ENCODE peak calls at places on chromosomes 2 and 18, in ten cellular contexts. One of them, this sample, is unnamed. For H3K27me3, the result is how much of the 10 kb centered on the place peaks cover.

GRCh38 chr18:21599585-21600525 is 649 bp downstream of the ESCO1 start:
- DNase-seq in CD8-positive, alpha-beta T cell: no peak
- DNase-seq in thoracic aorta: no peak
- DNase-seq in CD4-positive, alpha-beta T cell: no peak
- DNase-seq in WERI-Rb-1: no peak
- DNase-seq in lower lobe of right lung: peak
- DNase-seq in fibroblast of lung: no peak
- DNase-seq in ovary: no peak
- DNase-seq in hepatocyte: peak
- DNase-seq in brain microvascular endothelial cell: no peak
- DNase-seq in this sample: peak

GRCh38 chr2:74632209-74632938 is 15.8 kb downstream of the M1AP start:
- DNase-seq in ovary: no peak
- DNase-seq in CD4-positive, alpha-beta T cell: no peak
- DNase-seq in WERI-Rb-1: peak
- DNase-seq in CD8-positive, alpha-beta T cell: no peak
- DNase-seq in thoracic aorta: no peak
- DNase-seq in brain microvascular endothelial cell: peak
- DNase-seq in hepatocyte: peak
- DNase-seq in lower lobe of right lung: no peak
- DNase-seq in fibroblast of lung: peak
- DNase-seq in this sample: peak

GRCh38 chr2:120469486-120469885 is 123.5 kb downstream of the INHBB start:
- DNase-seq in CD8-positive, alpha-beta T cell: no peak
- DNase-seq in WERI-Rb-1: no peak
- DNase-seq in brain microvascular endothelial cell: no peak
- DNase-seq in fibroblast of lung: peak
- DNase-seq in lower lobe of right lung: peak
- DNase-seq in hepatocyte: no peak
- DNase-seq in ovary: peak
- DNase-seq in CD4-positive, alpha-beta T cell: no peak
- DNase-seq in thoracic aorta: no peak
- DNase-seq in this sample: no peak

GRCh38 chr2:26245810-26246209 is 1.1 kb downstream of the HADHB start:
- DNase-seq in fibroblast of lung: peak
- DNase-seq in WERI-Rb-1: no peak
- DNase-seq in CD4-positive, alpha-beta T cell: no peak
- DNase-seq in brain microvascular endothelial cell: no peak
- DNase-seq in ovary: no peak
- DNase-seq in hepatocyte: no peak
- DNase-seq in CD8-positive, alpha-beta T cell: no peak
- DNase-seq in thoracic aorta: no peak
- DNase-seq in lower lobe of right lung: no peak
- DNase-seq in this sample: no peak

GRCh38 chr2:170940066-170940465 is 11.0 kb downstream of the GORASP2 start:
- DNase-seq in fibroblast of lung: no peak
- DNase-seq in CD8-positive, alpha-beta T cell: no peak
- DNase-seq in brain microvascular endothelial cell: no peak
- DNase-seq in thoracic aorta: no peak
- DNase-seq in ovary: no peak
- DNase-seq in CD4-positive, alpha-beta T cell: no peak
- DNase-seq in lower lobe of right lung: no peak
- DNase-seq in hepatocyte: no peak
- DNase-seq in WERI-Rb-1: no peak
- DNase-seq in this sample: no peak

GRCh38 chr18:28009589-28009988 is 167.3 kb downstream of the CDH2 start:
- DNase-seq in fibroblast of lung: no peak
- DNase-seq in CD4-positive, alpha-beta T cell: no peak
- DNase-seq in thoracic aorta: no peak
- DNase-seq in brain microvascular endothelial cell: no peak
- DNase-seq in CD8-positive, alpha-beta T cell: no peak
- DNase-seq in WERI-Rb-1: no peak
- DNase-seq in lower lobe of right lung: no peak
- DNase-seq in ovary: no peak
- DNase-seq in hepatocyte: no peak
- DNase-seq in this sample: no peak

GRCh38 chr18:41416044-41416443 is 539.0 kb upstream of the PIK3C3 start:
- DNase-seq in WERI-Rb-1: no peak
- DNase-seq in lower lobe of right lung: no peak
- DNase-seq in CD8-positive, alpha-beta T cell: no peak
- DNase-seq in thoracic aorta: no peak
- DNase-seq in fibroblast of lung: no peak
- DNase-seq in brain microvascular endothelial cell: no peak
- DNase-seq in CD4-positive, alpha-beta T cell: no peak
- DNase-seq in hepatocyte: no peak
- DNase-seq in ovary: no peak
- DNase-seq in this sample: no peak

GRCh38 chr2:37585982-37586621 is 85.3 kb downstream of the CDC42EP3 start:
- DNase-seq in WERI-Rb-1: no peak
- DNase-seq in CD4-positive, alpha-beta T cell: peak
- DNase-seq in brain microvascular endothelial cell: peak
- DNase-seq in hepatocyte: peak
- DNase-seq in thoracic aorta: peak
- DNase-seq in CD8-positive, alpha-beta T cell: peak
- DNase-seq in ovary: peak
- DNase-seq in lower lobe of right lung: no peak
- DNase-seq in fibroblast of lung: peak
- DNase-seq in this sample: peak

GRCh38 chr2:98463988-98464771 is 19.5 kb downstream of the INPP4A start:
- DNase-seq in hepatocyte: no peak
- DNase-seq in lower lobe of right lung: no peak
- DNase-seq in fibroblast of lung: no peak
- DNase-seq in ovary: no peak
- DNase-seq in CD4-positive, alpha-beta T cell: no peak
- DNase-seq in thoracic aorta: no peak
- DNase-seq in WERI-Rb-1: no peak
- DNase-seq in CD8-positive, alpha-beta T cell: peak
- DNase-seq in brain microvascular endothelial cell: no peak
- DNase-seq in this sample: no peak

GRCh38 chr2:180021850-180022249 is 14.8 kb upstream of the CWC22 start:
- DNase-seq in hepatocyte: no peak
- DNase-seq in lower lobe of right lung: no peak
- DNase-seq in CD4-positive, alpha-beta T cell: no peak
- DNase-seq in thoracic aorta: no peak
- DNase-seq in brain microvascular endothelial cell: no peak
- DNase-seq in ovary: no peak
- DNase-seq in fibroblast of lung: no peak
- DNase-seq in WERI-Rb-1: no peak
- DNase-seq in CD8-positive, alpha-beta T cell: no peak
- DNase-seq in this sample: no peak

GRCh38 chr2:158191076-158191566 is 89.4 kb downstream of the UPP2 start:
- DNase-seq in WERI-Rb-1: no peak
- DNase-seq in hepatocyte: no peak
- DNase-seq in fibroblast of lung: no peak
- DNase-seq in ovary: no peak
- DNase-seq in CD8-positive, alpha-beta T cell: no peak
- DNase-seq in thoracic aorta: no peak
- DNase-seq in lower lobe of right lung: no peak
- DNase-seq in brain microvascular endothelial cell: peak
- DNase-seq in CD4-positive, alpha-beta T cell: peak
- DNase-seq in this sample: peak

GRCh38 chr2:219739061-219739460 is 111.6 kb downstream of the SLC4A3 start:
- DNase-seq in hepatocyte: no peak
- DNase-seq in fibroblast of lung: no peak
- DNase-seq in ovary: no peak
- DNase-seq in lower lobe of right lung: no peak
- DNase-seq in CD4-positive, alpha-beta T cell: no peak
- DNase-seq in thoracic aorta: no peak
- DNase-seq in CD8-positive, alpha-beta T cell: no peak
- DNase-seq in brain microvascular endothelial cell: no peak
- DNase-seq in WERI-Rb-1: no peak
- DNase-seq in this sample: no peak

GRCh38 chr2:218658671-218659257 is 659 bp downstream of the ZNF142 start:
- DNase-seq in CD8-positive, alpha-beta T cell: peak
- DNase-seq in WERI-Rb-1: peak
- DNase-seq in brain microvascular endothelial cell: peak
- DNase-seq in hepatocyte: peak
- DNase-seq in ovary: no peak
- DNase-seq in fibroblast of lung: peak
- DNase-seq in thoracic aorta: no peak
- DNase-seq in lower lobe of right lung: no peak
- DNase-seq in CD4-positive, alpha-beta T cell: peak
- DNase-seq in this sample: no peak

GRCh38 chr2:135994281-135994680 is 8.9 kb upstream of the DARS1 start:
- DNase-seq in WERI-Rb-1: no peak
- DNase-seq in brain microvascular endothelial cell: no peak
- DNase-seq in CD4-positive, alpha-beta T cell: no peak
- DNase-seq in lower lobe of right lung: no peak
- DNase-seq in fibroblast of lung: no peak
- DNase-seq in hepatocyte: no peak
- DNase-seq in thoracic aorta: no peak
- DNase-seq in ovary: no peak
- DNase-seq in CD8-positive, alpha-beta T cell: no peak
- DNase-seq in this sample: no peak

GRCh38 chr2:72915076-72915906 is 2.0 kb upstream of the EMX1 start:
- DNase-seq in hepatocyte: peak
- DNase-seq in thoracic aorta: no peak
- DNase-seq in ovary: no peak
- DNase-seq in CD8-positive, alpha-beta T cell: no peak
- DNase-seq in brain microvascular endothelial cell: no peak
- DNase-seq in lower lobe of right lung: no peak
- DNase-seq in CD4-positive, alpha-beta T cell: no peak
- DNase-seq in fibroblast of lung: no peak
- DNase-seq in WERI-Rb-1: no peak
- DNase-seq in this sample: peak

GRCh38 chr2:72916743-72917137 is 579 bp upstream of the EMX1 start:
- DNase-seq in thoracic aorta: no peak
- DNase-seq in hepatocyte: no peak
- DNase-seq in fibroblast of lung: no peak
- DNase-seq in ovary: no peak
- DNase-seq in WERI-Rb-1: no peak
- DNase-seq in CD4-positive, alpha-beta T cell: no peak
- DNase-seq in brain microvascular endothelial cell: no peak
- DNase-seq in lower lobe of right lung: no peak
- DNase-seq in CD8-positive, alpha-beta T cell: no peak
- DNase-seq in this sample: peak

GRCh38 chr2:72913531-72914225 is 3.6 kb upstream of the EMX1 start:
- DNase-seq in ovary: no peak
- DNase-seq in CD4-positive, alpha-beta T cell: no peak
- DNase-seq in CD8-positive, alpha-beta T cell: no peak
- DNase-seq in hepatocyte: no peak
- DNase-seq in thoracic aorta: no peak
- DNase-seq in fibroblast of lung: no peak
- DNase-seq in brain microvascular endothelial cell: no peak
- DNase-seq in lower lobe of right lung: no peak
- DNase-seq in WERI-Rb-1: peak
- DNase-seq in this sample: no peak

GRCh38 chr2:72915907-72916742 is 1.2 kb upstream of the EMX1 start:
- DNase-seq in brain microvascular endothelial cell: no peak
- DNase-seq in ovary: no peak
- DNase-seq in thoracic aorta: no peak
- DNase-seq in fibroblast of lung: peak
- DNase-seq in hepatocyte: peak
- DNase-seq in CD8-positive, alpha-beta T cell: peak
- DNase-seq in WERI-Rb-1: peak
- DNase-seq in CD4-positive, alpha-beta T cell: no peak
- DNase-seq in lower lobe of right lung: no peak
- DNase-seq in this sample: peak

GRCh38 chr2:72914226-72915075 is 2.9 kb upstream of the EMX1 start:
- DNase-seq in CD4-positive, alpha-beta T cell: no peak
- DNase-seq in brain microvascular endothelial cell: no peak
- DNase-seq in thoracic aorta: no peak
- DNase-seq in fibroblast of lung: no peak
- DNase-seq in hepatocyte: peak
- DNase-seq in WERI-Rb-1: no peak
- DNase-seq in CD8-positive, alpha-beta T cell: no peak
- DNase-seq in lower lobe of right lung: no peak
- DNase-seq in ovary: no peak
- DNase-seq in this sample: peak
- H3K27me3 ChIP-seq in CD4-positive, alpha-beta T cell: half or more
- H3K27me3 ChIP-seq in brain microvascular endothelial cell: half or more
- H3K27me3 ChIP-seq in thoracic aorta: under half
- H3K27me3 ChIP-seq in fibroblast of lung: half or more
- H3K27me3 ChIP-seq in hepatocyte: half or more
- H3K27me3 ChIP-seq in WERI-Rb-1: under half
- H3K27me3 ChIP-seq in CD8-positive, alpha-beta T cell: under half
- H3K27me3 ChIP-seq in lower lobe of right lung: half or more
- H3K27me3 ChIP-seq in ovary: under half
- H3K27me3 ChIP-seq in this sample: half or more

DNA sequence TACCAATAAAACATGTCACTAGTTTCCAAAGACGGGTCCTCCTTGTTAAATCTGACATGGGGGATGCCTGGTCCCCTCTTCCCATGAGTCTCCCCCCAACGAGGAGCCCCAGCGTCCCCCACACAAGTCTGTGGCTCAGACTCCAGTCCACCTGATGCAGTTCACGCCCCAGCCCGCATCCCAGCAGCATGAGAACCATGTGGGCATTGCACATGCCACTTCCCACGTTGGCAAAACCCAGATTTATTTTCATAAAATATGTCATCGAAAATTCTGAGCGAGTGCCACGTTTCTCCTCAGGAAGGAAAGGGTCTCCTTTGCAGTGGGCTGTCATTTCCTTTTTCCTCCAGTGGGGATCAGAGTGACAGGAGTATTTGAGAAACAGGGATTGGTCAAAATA is 45.7 kb upstream of the TPO start:
- DNase-seq in lower lobe of right lung: no peak
- DNase-seq in CD4-positive, alpha-beta T cell: no peak
- DNase-seq in hepatocyte: no peak
- DNase-seq in WERI-Rb-1: no peak
- DNase-seq in fibroblast of lung: no peak
- DNase-seq in brain microvascular endothelial cell: no peak
- DNase-seq in thoracic aorta: no peak
- DNase-seq in ovary: no peak
- DNase-seq in CD8-positive, alpha-beta T cell: no peak
- DNase-seq in this sample: no peak
- H3K27ac ChIP-seq in lower lobe of right lung: no peak
- H3K27ac ChIP-seq in CD4-positive, alpha-beta T cell: no peak
- H3K27ac ChIP-seq in hepatocyte: no peak
- H3K27ac ChIP-seq in WERI-Rb-1: no peak
- H3K27ac ChIP-seq in fibroblast of lung: no peak
- H3K27ac ChIP-seq in brain microvascular endothelial cell: no peak
- H3K27ac ChIP-seq in thoracic aorta: no peak
- H3K27ac ChIP-seq in ovary: no peak
- H3K27ac ChIP-seq in CD8-positive, alpha-beta T cell: no peak
- H3K27ac ChIP-seq in this sample: no peak

GRCh38 chr18:59286341-59286740 is 13.1 kb upstream of the RAX start:
- DNase-seq in WERI-Rb-1: no peak
- DNase-seq in hepatocyte: no peak
- DNase-seq in brain microvascular endothelial cell: no peak
- DNase-seq in CD4-positive, alpha-beta T cell: no peak
- DNase-seq in ovary: no peak
- DNase-seq in lower lobe of right lung: no peak
- DNase-seq in thoracic aorta: no peak
- DNase-seq in fibroblast of lung: no peak
- DNase-seq in CD8-positive, alpha-beta T cell: no peak
- DNase-seq in this sample: peak
- H3K27me3 ChIP-seq in WERI-Rb-1: under half
- H3K27me3 ChIP-seq in hepatocyte: half or more
- H3K27me3 ChIP-seq in brain microvascular endothelial cell: under half
- H3K27me3 ChIP-seq in CD4-positive, alpha-beta T cell: under half
- H3K27me3 ChIP-seq in ovary: under half
- H3K27me3 ChIP-seq in lower lobe of right lung: under half
- H3K27me3 ChIP-seq in thoracic aorta: under half
- H3K27me3 ChIP-seq in fibroblast of lung: under half
- H3K27me3 ChIP-seq in CD8-positive, alpha-beta T cell: under half
- H3K27me3 ChIP-seq in this sample: half or more

DNA sequence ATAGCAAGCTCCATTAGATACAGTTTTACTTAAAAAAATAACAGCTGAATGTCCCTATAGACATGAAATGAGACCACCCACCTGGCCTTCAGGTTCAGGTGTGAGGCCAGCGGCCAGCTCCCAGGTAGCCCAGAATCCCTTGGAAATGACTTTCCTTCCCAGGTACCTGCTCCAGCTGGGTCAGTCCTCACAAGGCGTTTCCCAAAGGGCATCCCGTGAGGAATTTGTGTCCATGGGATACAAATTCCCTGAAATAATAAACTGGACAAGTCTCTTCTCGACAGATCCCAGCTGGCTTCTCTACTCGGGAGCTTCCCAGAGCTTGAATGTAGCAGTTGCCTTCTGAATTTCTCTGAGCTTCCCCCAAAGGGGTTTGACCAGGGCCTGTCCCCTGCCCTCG is 107.9 kb downstream of the HDAC4 start:
- DNase-seq in lower lobe of right lung: no peak
- DNase-seq in CD4-positive, alpha-beta T cell: no peak
- DNase-seq in brain microvascular endothelial cell: no peak
- DNase-seq in thoracic aorta: no peak
- DNase-seq in hepatocyte: no peak
- DNase-seq in ovary: no peak
- DNase-seq in CD8-positive, alpha-beta T cell: no peak
- DNase-seq in fibroblast of lung: peak
- DNase-seq in WERI-Rb-1: no peak
- DNase-seq in this sample: no peak
- H3K27ac ChIP-seq in lower lobe of right lung: no peak
- H3K27ac ChIP-seq in CD4-positive, alpha-beta T cell: no peak
- H3K27ac ChIP-seq in brain microvascular endothelial cell: no peak
- H3K27ac ChIP-seq in thoracic aorta: no peak
- H3K27ac ChIP-seq in hepatocyte: no peak
- H3K27ac ChIP-seq in ovary: no peak
- H3K27ac ChIP-seq in CD8-positive, alpha-beta T cell: no peak
- H3K27ac ChIP-seq in fibroblast of lung: no peak
- H3K27ac ChIP-seq in WERI-Rb-1: no peak
- H3K27ac ChIP-seq in this sample: no peak